ENCODE peak calls at places on chromosomes 6 and 20, in seven cellular contexts. S is Caco-2, M is lower lobe of right lung, Q is BJ, Y is CD14-positive monocyte, H is HFF-Myc, P is progenitor cell of endocrine pancreas. I is an unnamed sample.

GRCh38 chr20:35252037-35252461 is 25.6 kb downstream of the MMP24 start:
- DNase-seq in S (no peak), M (no peak), Q (no peak), Y (no peak), H (no peak), P (no peak), I (no peak)

GRCh38 chr6:149856256-149856994 is 7.7 kb downstream of the LRP11 start:
- DNase-seq in S (no peak), M (no peak), Q (no peak), Y (no peak), H (no peak), P (no peak), I (no peak)

GRCh38 chr6:449057-449430 is 57.5 kb downstream of the IRF4 start:
- DNase-seq in S (no peak), M (no peak), Q (no peak), Y (no peak), H (no peak), P (no peak), I (no peak)

GRCh38 chr20:49464556-49464955 is 17.9 kb downstream of the KCNB1 start:
- DNase-seq in S (no peak), M (no peak), Q (no peak), Y (no peak), H (no peak), P (no peak), I (no peak)

GRCh38 chr6:17470209-17470952 is 77.0 kb downstream of the CAP2 start:
- DNase-seq in S (no peak), M (no peak), Q (no peak), Y (no peak), H (no peak), P (no peak), I (no peak)

GRCh38 chr20:1301031-1301529 is 27.9 kb downstream of the SDCBP2 start:
- DNase-seq in S (no peak), M (no peak), Q (no peak), Y (no peak), H (no peak), P (no peak), I (no peak)

GRCh38 chr6:13769655-13770053 is 44.7 kb downstream of the MCUR1 start:
- DNase-seq in S (no peak), M (no peak), Q (no peak), Y (no peak), H (no peak), P (no peak), I (no peak)

GRCh38 chr6:161132384-161132783 is 140.8 kb downstream of the MAP3K4 start:
- DNase-seq in S (no peak), M (no peak), Q (no peak), Y (no peak), H (no peak), P (no peak), I (no peak)

DNA sequence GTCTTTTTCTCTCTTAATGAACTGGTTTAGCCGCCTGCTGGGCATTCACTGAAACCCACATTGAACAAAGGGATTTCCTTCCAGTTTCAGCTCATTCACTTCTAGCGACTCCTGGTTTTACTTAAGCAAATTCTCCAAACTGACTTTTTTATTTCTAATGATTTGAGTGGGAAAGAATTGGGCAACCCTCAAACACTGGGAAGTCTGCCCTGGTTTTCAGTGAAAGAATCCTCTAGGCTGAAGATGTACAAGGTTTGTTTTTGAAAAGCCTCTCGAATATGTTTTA is 45.5 kb downstream of the PLAGL1 start:
- DNase-seq in S (no peak), M (no peak), Q (peak), Y (no peak), H (peak), P (no peak), I (no peak)
- TF ChIP-seq CTCF in S (no peak), M (peak), Q (peak), Y (no peak), H (peak), P (peak), I (no peak)

GRCh38 chr6:9361749-9362148 is 926.4 kb upstream of the SLC35B3 start:
- DNase-seq in S (no peak), M (no peak), Q (no peak), Y (no peak), H (no peak), P (no peak), I (no peak)
- TF ChIP-seq CTCF in S (no peak), M (no peak), Q (no peak), Y (no peak), H (no peak), P (no peak), I (no peak)

GRCh38 chr20:2840967-2841531 is 504 bp downstream of the VPS16 start:
- DNase-seq in S (peak), M (peak), Q (no peak), Y (no peak), H (no peak), P (peak), I (peak)
- TF ChIP-seq CTCF in S (no peak), M (no peak), Q (no peak), Y (no peak), H (no peak), P (no peak), I (no peak)

DNA sequence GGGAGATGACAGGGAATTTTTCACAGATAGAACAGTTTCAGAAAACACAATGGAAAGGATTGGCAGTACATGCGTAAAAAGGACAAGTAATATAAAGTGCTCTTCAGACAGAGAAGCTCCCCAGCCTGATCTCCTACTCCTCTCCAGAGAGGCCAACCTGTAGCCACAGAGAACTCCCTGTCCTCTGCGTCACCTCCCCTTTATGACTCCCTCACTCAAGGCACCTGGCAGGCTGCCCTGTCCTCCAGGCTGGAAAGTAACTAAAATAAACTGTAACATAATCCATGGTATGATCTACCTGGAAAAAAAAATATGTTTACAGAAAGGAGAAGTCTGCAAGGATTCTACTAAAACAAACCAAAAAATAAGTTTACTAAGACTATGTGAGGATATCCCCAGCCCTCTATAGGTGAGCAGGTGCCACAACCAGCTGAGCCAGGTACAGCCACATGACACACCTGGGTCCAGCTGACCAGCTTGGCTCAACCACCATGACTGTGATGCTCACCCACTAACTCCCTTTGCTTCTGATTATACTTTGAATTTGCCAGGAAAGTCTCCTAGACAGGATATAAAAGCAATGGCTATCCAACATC is 29.2 kb downstream of the MBOAT1 start:
- DNase-seq in S (no peak), M (peak), Q (no peak), Y (no peak), H (no peak), P (no peak), I (peak)
- TF ChIP-seq CTCF in S (no peak), M (no peak), Q (no peak), Y (no peak), H (no peak), P (peak), I (no peak)

DNA sequence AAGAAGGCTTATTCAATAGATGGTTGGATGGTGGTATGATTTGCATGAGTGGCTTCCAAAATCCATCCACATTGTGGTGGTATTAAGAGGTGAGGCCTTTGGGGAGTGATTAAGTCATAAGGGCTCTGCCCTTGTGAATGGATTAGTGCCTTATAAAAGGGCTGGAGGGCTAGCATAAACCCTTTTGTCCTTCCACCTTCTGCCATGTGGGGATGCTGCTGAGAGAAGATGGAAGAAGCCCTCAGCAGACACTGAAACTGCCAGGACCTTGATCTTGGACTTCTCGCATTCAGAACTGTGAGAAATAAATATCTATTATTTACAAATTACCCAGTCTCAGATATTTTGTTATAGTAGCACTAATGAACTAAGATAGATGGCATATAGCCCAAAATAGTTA is 27.8 kb upstream of the SRPK1 start:
- DNase-seq in S (peak), M (no peak), Q (no peak), Y (no peak), H (no peak), P (no peak), I (no peak)
- TF ChIP-seq CTCF in S (peak), M (no peak), Q (peak), Y (peak), H (peak), P (peak), I (no peak)

DNA sequence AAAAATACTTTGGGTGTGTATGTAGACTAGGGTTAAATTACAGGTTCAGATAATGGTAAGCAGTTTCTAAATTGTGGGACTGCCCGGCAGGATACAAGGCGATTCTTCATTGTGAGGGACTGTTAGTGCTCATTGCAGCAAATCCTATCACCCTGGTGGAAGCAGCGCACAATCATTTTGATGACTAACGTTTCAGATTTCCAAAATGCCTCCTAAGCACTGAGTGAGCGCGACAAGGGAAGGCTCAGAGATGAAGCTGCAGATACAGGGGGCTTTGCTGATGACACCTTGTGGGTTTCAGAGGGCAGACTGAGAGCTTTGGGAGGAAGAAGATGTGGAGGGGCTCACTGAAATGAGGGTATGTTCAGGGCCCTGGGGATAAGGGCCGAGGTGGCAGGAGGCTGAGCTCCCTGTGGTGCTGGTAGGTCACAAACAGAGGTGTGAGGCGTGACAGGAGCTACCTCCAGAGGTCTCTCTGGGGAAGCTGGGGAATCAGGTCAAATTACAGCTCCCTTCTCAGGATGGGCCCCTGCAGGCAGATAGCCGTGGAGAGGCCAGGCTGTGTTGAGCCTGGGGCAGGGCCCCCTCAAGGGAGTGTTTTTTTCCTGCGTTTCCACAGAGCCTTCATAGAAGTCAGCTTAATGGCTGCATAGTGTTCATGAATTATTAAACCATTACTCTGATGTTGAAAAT is 84.5 kb upstream of the FYN start:
- DNase-seq in S (no peak), M (no peak), Q (no peak), Y (no peak), H (no peak), P (no peak), I (no peak)
- TF ChIP-seq CTCF in S (no peak), M (no peak), Q (no peak), Y (no peak), H (no peak), P (no peak), I (no peak)

I was measured in mucosa of descending colon.